ENCODE peak calls at places on chromosomes 7 and 10, in five cellular contexts. S, U, Y, D and I are unnamed samples.

GRCh38 chr10:120392671-120393079 is 64.4 kb upstream of the PLPP4 start:
- DNase-seq in U (no peak), D (no peak), S (no peak), Y (no peak), I (no peak)

GRCh38 chr10:112898540-112899395 is 51.3 kb upstream of the TCF7L2 start:
- DNase-seq in Y (peak; percentile 53), D (no peak), U (no peak), S (no peak), I (no peak)

GRCh38 chr10:123788981-123789380 is 102.6 kb downstream of the CPXM2 start:
- DNase-seq in U (no peak), Y (no peak), D (no peak), S (no peak), I (no peak)

GRCh38 chr10:98269435-98269912 is 1.5 kb upstream of the LOXL4 start:
- DNase-seq in S (no peak), D (peak; percentile 44), Y (peak; percentile 84), U (no peak), I (no peak)

GRCh38 chr7:47416454-47417121 is 165.3 kb downstream of the TNS3 start:
- DNase-seq in U (no peak), S (no peak), Y (peak; percentile 1), D (no peak), I (no peak)

GRCh38 chr7:78714302-78714857 is 739.1 kb downstream of the MAGI2 start:
- DNase-seq in U (no peak), S (no peak), Y (no peak), D (no peak), I (no peak)

GRCh38 chr7:105989686-105990085 is 26.6 kb downstream of the CDHR3 start:
- DNase-seq in Y (no peak), U (no peak), D (no peak), S (no peak), I (no peak)

GRCh38 chr7:102914585-102914984 is 1.8 kb downstream of the LRRC17 start:
- DNase-seq in Y (peak; percentile 49), D (no peak), S (no peak), U (no peak), I (no peak)

GRCh38 chr10:101467286-101467770 is 113.4 kb downstream of the BTRC start:
- DNase-seq in Y (peak; percentile 49), D (peak; percentile 70), U (peak; percentile 76), S (no peak), I (peak; percentile 77)

GRCh38 chr7:50721661-50722259 is 60.9 kb downstream of the GRB10 start:
- DNase-seq in Y (peak; percentile 41), U (no peak), D (no peak), S (no peak), I (no peak)